ENCODE peak calls at places on chromosomes 2 and 18, in five cellular contexts. Q is astrocyte of the spinal cord, D is fibroblast of mammary gland, N is endothelial cell, I is WTC11. W is an unnamed sample.

GRCh38 chr18:75216926-75217303 is 6.3 kb downstream of the TSHZ1 start:
- DNase-seq in I (no peak), Q (no peak), D (no peak), N (no peak), W (no peak)

GRCh38 chr2:102116675-102117471 is 25.7 kb upstream of the IL1R1 start:
- DNase-seq in Q (no peak), I (no peak), N (no peak), D (peak), W (no peak)

GRCh38 chr2:65383571-65384488 is 48.6 kb downstream of the SPRED2 start:
- DNase-seq in D (no peak), I (no peak), N (no peak), Q (no peak), W (no peak)

GRCh38 chr2:238699307-238700121 is 148.4 kb upstream of the TWIST2 start:
- DNase-seq in I (no peak), N (no peak), Q (no peak), D (no peak), W (no peak)

GRCh38 chr2:239304533-239305221 is 96.1 kb downstream of the HDAC4 start:
- DNase-seq in Q (no peak), N (no peak), D (no peak), I (peak), W (no peak)

GRCh38 chr2:54329482-54330225 is 73.6 kb upstream of the TSPYL6 start:
- DNase-seq in I (no peak), D (no peak), N (no peak), Q (peak), W (no peak)

GRCh38 chr2:165593081-165593480 is 123.6 kb downstream of the CSRNP3 start:
- DNase-seq in Q (no peak), D (peak), N (no peak), I (no peak), W (no peak)

GRCh38 chr2:150698016-150698661 is 210.7 kb upstream of the RND3 start:
- DNase-seq in N (no peak), Q (peak), I (no peak), D (peak), W (no peak)

GRCh38 chr2:88680916-88681315 is 10.6 kb upstream of the RPIA start:
- DNase-seq in I (no peak), D (no peak), N (no peak), Q (no peak), W (no peak)

GRCh38 chr2:63060079-63060482 is 9.5 kb downstream of the OTX1 start:
- DNase-seq in D (peak), I (no peak), Q (peak), N (no peak), W (peak)

GRCh38 chr2:16256601-16257000 is 316.3 kb downstream of the MYCN start:
- DNase-seq in Q (no peak), D (no peak), N (no peak), I (no peak), W (no peak)

GRCh38 chr2:136116813-136117390 is 1.0 kb downstream of the CXCR4 start:
- DNase-seq in N (peak), D (no peak), I (peak), Q (no peak), W (peak)

GRCh38 chr2:167335627-167336026 is 447.3 kb downstream of the XIRP2 start:
- DNase-seq in N (no peak), D (peak), I (no peak), Q (peak), W (no peak)

GRCh38 chr2:62410015-62410453 is 96.0 kb downstream of the TMEM17 start:
- DNase-seq in Q (peak), D (no peak), N (no peak), I (no peak), W (no peak)

GRCh38 chr2:233795735-233796171 is 17.6 kb downstream of the MROH2A start:
- DNase-seq in I (no peak), N (no peak), D (no peak), Q (no peak), W (no peak)

GRCh38 chr2:41241325-41242000 is 789.6 kb upstream of the SLC8A1 start:
- DNase-seq in D (no peak), N (no peak), Q (no peak), I (no peak), W (no peak)

GRCh38 chr2:99552529-99552928 is 62.7 kb upstream of the REV1 start:
- DNase-seq in D (no peak), N (no peak), I (no peak), Q (no peak), W (no peak)

GRCh38 chr2:53593891-53594585 is 173.6 kb upstream of the CHAC2 start:
- DNase-seq in Q (peak), N (no peak), D (peak), I (no peak), W (no peak)

GRCh38 chr2:201218780-201219179 is 35.8 kb downstream of the CASP10 start:
- DNase-seq in I (no peak), N (no peak), Q (no peak), D (peak), W (no peak)

GRCh38 chr2:225002656-225003045 is 39.6 kb downstream of the DOCK10 start:
- DNase-seq in N (no peak), Q (no peak), D (no peak), I (no peak), W (no peak)

GRCh38 chr2:71001592-71002570 is 7.2 kb upstream of the TEX261 start:
- DNase-seq in Q (no peak), N (no peak), D (no peak), I (peak), W (peak)

GRCh38 chr2:11862049-11862448 is 115.6 kb downstream of the LPIN1 start:
- DNase-seq in I (no peak), N (no peak), D (no peak), Q (no peak), W (no peak)

GRCh38 chr2:33602216-33602830 is 3.2 kb upstream of the FAM98A start:
- DNase-seq in N (no peak), I (no peak), Q (no peak), D (no peak), W (no peak)

GRCh38 chr2:39902103-39902502 is 123.0 kb upstream of the THUMPD2 start:
- DNase-seq in N (no peak), Q (peak), I (no peak), D (peak), W (no peak)

GRCh38 chr2:175054340-175054739 is 49.2 kb upstream of the CHN1 start:
- DNase-seq in N (no peak), D (no peak), I (no peak), Q (no peak), W (no peak)

GRCh38 chr2:191677646-191678436 is at the start of gene NABP1:
- DNase-seq in I (peak), N (peak), Q (peak), D (peak), W (peak)

GRCh38 chr2:172429351-172429968 is 2.1 kb downstream of the ITGA6 start:
- DNase-seq in Q (peak), N (no peak), I (no peak), D (no peak), W (no peak)

GRCh38 chr2:162011718-162012564 is 62.1 kb downstream of the DPP4 start:
- DNase-seq in N (no peak), I (no peak), Q (no peak), D (no peak), W (no peak)

GRCh38 chr2:157245441-157246211 is 11.9 kb upstream of the GALNT5 start:
- DNase-seq in D (no peak), Q (peak), I (no peak), N (no peak), W (no peak)

GRCh38 chr18:10041180-10041579 is 127.4 kb downstream of the VAPA start:
- DNase-seq in D (peak), N (no peak), Q (peak), I (no peak), W (no peak)

GRCh38 chr2:82282111-82282882 is 1977.7 kb upstream of the LRRTM1 start:
- DNase-seq in Q (no peak), N (peak), I (peak), D (no peak), W (no peak)
- TF ChIP-seq CTCF in Q (no peak), N (no peak), I (peak), D (no peak), W (no peak)

GRCh38 chr2:140863713-140864112 is 1267.1 kb downstream of the LRP1B start:
- DNase-seq in N (peak), Q (peak), D (peak), I (no peak), W (peak)
- TF ChIP-seq CTCF in N (peak), Q (peak), D (peak), I (no peak), W (peak)

GRCh38 chr2:240893363-240893828 is 2.6 kb downstream of the MAB21L4 start:
- DNase-seq in N (no peak), I (no peak), Q (no peak), D (peak), W (no peak)
- TF ChIP-seq CTCF in N (no peak), I (no peak), Q (no peak), D (no peak), W (no peak)

GRCh38 chr18:48974304-48975220 is 23.8 kb upstream of the SMAD7 start:
- DNase-seq in I (peak), Q (no peak), D (no peak), N (peak), W (no peak)
- TF ChIP-seq CTCF in I (no peak), Q (no peak), D (no peak), N (no peak), W (no peak)

GRCh38 chr2:205324355-205324754 is 357.9 kb upstream of the NRP2 start:
- DNase-seq in D (no peak), Q (no peak), N (no peak), I (no peak), W (no peak)

GRCh38 chr2:205321240-205321639 is 361.1 kb upstream of the NRP2 start:
- DNase-seq in Q (peak), D (no peak), I (no peak), N (no peak), W (no peak)

GRCh38 chr2:205323929-205324328 is 358.4 kb upstream of the NRP2 start:
- DNase-seq in Q (no peak), D (peak), I (no peak), N (no peak), W (no peak)
- TF ChIP-seq CTCF in Q (peak), D (peak), I (peak), N (peak), W (peak)

GRCh38 chr2:137947032-137947713 is 17.1 kb upstream of the HNMT start:
- DNase-seq in I (no peak), D (no peak), N (no peak), Q (no peak), W (no peak)

GRCh38 chr2:137950238-137950637 is 14.0 kb upstream of the HNMT start:
- DNase-seq in D (no peak), Q (no peak), I (no peak), N (no peak), W (no peak)

GRCh38 chr2:137948894-137949293 is 15.4 kb upstream of the HNMT start:
- DNase-seq in Q (no peak), N (no peak), I (no peak), D (no peak), W (no peak)

GRCh38 chr2:137946227-137946626 is 18.0 kb upstream of the HNMT start:
- DNase-seq in D (no peak), N (no peak), Q (no peak), I (no peak), W (no peak)

DNA sequence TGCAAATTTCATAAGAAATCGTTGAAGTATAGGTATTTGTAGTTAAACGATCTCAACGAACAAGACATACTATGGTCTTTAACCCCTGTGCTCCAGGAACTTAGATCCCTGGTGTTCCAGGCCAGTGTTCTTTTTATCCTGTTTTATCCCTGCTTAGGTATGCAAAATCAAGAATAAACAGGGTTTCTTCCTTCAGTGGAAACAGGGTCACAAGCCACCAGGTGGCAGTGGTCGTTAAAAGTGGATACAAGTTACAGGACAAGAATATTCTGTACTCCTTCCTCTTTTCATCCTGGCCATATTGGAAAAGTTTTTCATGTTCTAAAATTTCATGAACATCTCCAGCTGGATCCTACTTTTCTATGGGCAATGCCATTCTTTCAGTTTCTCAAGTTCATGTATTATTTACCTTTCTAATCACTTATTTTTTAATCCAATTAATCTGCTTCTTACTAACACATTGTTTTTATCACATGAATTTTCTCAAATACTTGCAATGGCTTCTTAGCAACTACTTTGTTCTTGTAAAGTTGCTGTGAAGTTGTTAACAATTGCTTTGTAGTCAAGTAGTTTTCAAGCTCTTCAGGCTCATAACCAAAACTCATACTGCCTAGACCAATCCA is 16.4 kb upstream of the HNMT start:
- DNase-seq in I (peak), Q (peak), D (peak), N (peak), W (peak)
- TF ChIP-seq CTCF in I (no peak), Q (peak), D (peak), N (peak), W (peak)

W was measured in GM10248.